ENCODE peak calls at places on chromosomes 3 and 15, in ten cellular contexts. I, M, R, D, Q, E, H, O, X and A are unnamed samples.

GRCh38 chr15:90774731-90775521 is 57.8 kb downstream of the BLM start:
- DNase-seq in I (no peak), H (peak; percentile 69), R (no peak), X (no peak), M (no peak), D (peak; percentile 59), Q (no peak), E (no peak), O (no peak), A (peak; percentile 16)

GRCh38 chr15:49860101-49860500 is 239.3 kb downstream of the DTWD1 start:
- DNase-seq in M (no peak), O (no peak), D (no peak), Q (no peak), I (no peak), R (no peak), H (peak; percentile 40), X (no peak), E (no peak), A (peak; percentile 83)

GRCh38 chr3:33877187-33877586 is 78.8 kb downstream of the PDCD6IP start:
- DNase-seq in O (no peak), D (no peak), Q (no peak), X (no peak), H (no peak), R (no peak), I (no peak), E (no peak), M (no peak), A (no peak)

GRCh38 chr15:50262533-50262932 is 3.0 kb downstream of the HDC start:
- DNase-seq in O (no peak), H (no peak), R (no peak), E (no peak), X (no peak), Q (no peak), M (no peak), D (no peak), I (no peak), A (no peak)

GRCh38 chr15:38578626-38579025 is 14.0 kb upstream of the RASGRP1 start:
- DNase-seq in H (no peak), D (no peak), R (no peak), X (no peak), I (no peak), M (no peak), O (no peak), Q (no peak), E (no peak), A (no peak)

GRCh38 chr3:186053954-186054353 is 54.9 kb downstream of the ETV5 start:
- DNase-seq in O (no peak), D (no peak), R (no peak), M (no peak), H (no peak), I (no peak), Q (no peak), E (no peak), X (no peak), A (no peak)

GRCh38 chr3:27714692-27715453 is 7.2 kb downstream of the EOMES start:
- DNase-seq in X (no peak), O (no peak), E (no peak), Q (no peak), D (no peak), M (no peak), I (no peak), R (no peak), H (no peak), A (no peak)

GRCh38 chr3:136547293-136547692 is 204.9 kb downstream of the STAG1 start:
- DNase-seq in Q (no peak), E (no peak), R (no peak), M (no peak), I (no peak), X (no peak), D (no peak), H (no peak), O (no peak), A (no peak)

GRCh38 chr15:92294759-92295158 is 98.9 kb upstream of the ST8SIA2 start:
- DNase-seq in Q (no peak), E (no peak), X (no peak), H (no peak), O (no peak), I (no peak), D (no peak), M (no peak), R (no peak), A (no peak)

GRCh38 chr3:149610351-149611105 is 47.3 kb downstream of the WWTR1 start:
- DNase-seq in D (no peak), O (no peak), H (no peak), I (no peak), Q (no peak), M (peak; percentile 72), E (peak; percentile 45), X (no peak), R (no peak), A (no peak)

GRCh38 chr3:14481018-14481645 is 59.0 kb downstream of the GRIP2 start:
- DNase-seq in X (no peak), D (no peak), E (no peak), O (no peak), I (no peak), R (no peak), H (no peak), M (no peak), Q (no peak), A (no peak)

GRCh38 chr3:82353281-82354171 is 592.1 kb upstream of the GBE1 start:
- DNase-seq in H (no peak), I (no peak), M (no peak), D (no peak), E (no peak), X (peak; percentile 58), R (peak; percentile 26), Q (no peak), O (no peak), A (no peak)

GRCh38 chr3:135228131-135228530 is 433.1 kb downstream of the EPHB1 start:
- DNase-seq in R (no peak), E (no peak), D (no peak), I (no peak), M (no peak), O (no peak), H (no peak), X (no peak), Q (no peak), A (no peak)

GRCh38 chr3:176349706-176350105 is 847.6 kb downstream of the TBL1XR1 start:
- DNase-seq in D (no peak), M (no peak), O (no peak), X (no peak), Q (no peak), R (no peak), E (no peak), I (no peak), H (no peak), A (no peak)

DNA sequence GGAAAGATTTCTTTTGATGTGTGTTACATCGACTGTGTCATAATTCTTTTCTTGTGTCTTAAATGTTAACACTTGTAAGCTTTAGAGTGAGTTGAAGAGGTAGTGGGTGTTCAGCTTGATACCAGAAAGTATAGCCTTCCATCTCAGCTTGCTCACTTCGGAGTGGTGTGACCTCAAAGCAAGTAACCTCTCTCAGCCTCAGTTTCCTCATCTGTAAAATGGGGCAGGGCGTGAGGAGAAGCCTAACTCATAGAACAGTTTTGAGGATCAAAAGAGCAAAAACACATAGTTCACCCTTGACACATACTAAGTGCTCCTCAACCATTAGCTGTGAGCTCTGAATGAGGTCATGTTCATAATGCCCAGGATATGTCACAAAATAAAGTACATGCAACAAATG is 434.8 kb upstream of the PROK2 start:
- DNase-seq in X (no peak), E (no peak), O (no peak), I (no peak), H (no peak), R (no peak), D (no peak), Q (no peak), M (no peak), A (no peak)
- TF ChIP-seq CTCF in X (no peak), E (no peak), O (no peak), I (no peak), H (no peak), R (no peak), D (no peak), Q (no peak), M (no peak), A (no peak)

GRCh38 chr15:29924750-29925149 is 102.5 kb upstream of the TJP1 start:
- DNase-seq in H (peak; percentile 50), R (peak; percentile 46), E (peak; percentile 18), M (no peak), Q (peak; percentile 41), O (no peak), X (no peak), I (no peak), D (peak; percentile 70), A (no peak)

GRCh38 chr15:29921130-29921601 is 98.9 kb upstream of the TJP1 start:
- DNase-seq in O (no peak), H (no peak), I (no peak), X (no peak), E (no peak), Q (no peak), R (no peak), D (peak; percentile 88), M (no peak), A (no peak)

GRCh38 chr15:29922191-29922590 is 99.9 kb upstream of the TJP1 start:
- DNase-seq in X (no peak), E (no peak), R (no peak), M (no peak), H (no peak), D (no peak), I (no peak), Q (no peak), O (no peak), A (no peak)

GRCh38 chr15:29926083-29926388 is 103.8 kb upstream of the TJP1 start:
- DNase-seq in X (no peak), R (no peak), M (no peak), I (no peak), Q (no peak), O (no peak), H (no peak), D (no peak), E (no peak), A (no peak)

GRCh38 chr15:29925227-29926082 is 103.2 kb upstream of the TJP1 start:
- DNase-seq in M (peak; percentile 74), Q (peak; percentile 51), H (peak; percentile 66), E (peak; percentile 81), I (no peak), X (peak; percentile 55), O (no peak), R (peak; percentile 61), D (peak; percentile 92), A (peak; percentile 44)
- TF ChIP-seq CTCF in M (peak; percentile 66), Q (peak; percentile 37), H (peak; percentile 90), E (peak; percentile 94), I (peak; percentile 20), X (peak; percentile 86), O (peak; percentile 28), R (peak; percentile 46), D (peak; percentile 83), A (peak; percentile 92)

DNA sequence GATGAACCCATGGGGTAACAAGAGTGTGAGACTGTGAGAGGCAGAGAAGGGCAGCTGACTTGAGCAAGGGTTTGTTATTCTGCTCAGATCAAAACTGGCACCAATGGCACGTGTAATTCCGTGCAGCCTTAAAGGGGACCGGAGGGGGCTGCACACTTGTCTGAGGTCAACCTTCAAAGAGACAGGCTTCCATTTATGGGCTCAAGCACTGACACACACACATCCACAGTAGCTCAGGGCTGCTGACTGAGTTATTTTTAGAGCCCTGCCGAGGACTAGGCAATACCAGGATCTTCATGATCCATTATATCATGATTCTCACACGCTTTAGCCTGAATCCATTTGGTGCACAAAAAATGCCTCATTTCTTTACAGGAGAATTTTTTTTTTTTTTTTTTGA is 20.6 kb upstream of the SPTBN5 start:
- DNase-seq in O (no peak), R (no peak), I (no peak), X (no peak), Q (no peak), H (no peak), E (no peak), M (no peak), D (no peak), A (no peak)
- TF ChIP-seq CTCF in O (no peak), R (no peak), I (no peak), X (no peak), Q (no peak), H (no peak), E (no peak), M (no peak), D (no peak), A (no peak)

GRCh38 chr3:39124876-39125836 is 17.7 kb downstream of the TTC21A start:
- DNase-seq in E (no peak), X (no peak), O (no peak), R (peak; percentile 52), H (peak; percentile 36), D (no peak), I (no peak), Q (peak; percentile 36), M (peak; percentile 64), A (no peak)
- TF ChIP-seq CTCF in E (peak; percentile 33), X (peak; percentile 24), O (no peak), R (peak; percentile 19), H (peak; percentile 61), D (peak; percentile 59), I (peak; percentile 5), Q (peak; percentile 12), M (peak; percentile 35), A (peak; percentile 67)